ENCODE peak calls at places on chromosomes 13 and 19, in seven cellular contexts. G, B, C, J, R, S and X are unnamed samples.

GRCh38 chr19:45428385-45429231 is 4.9 kb upstream of the ERCC1 start:
- DNase-seq in S (no peak), J (peak; percentile 48), R (no peak), G (peak; percentile 55), C (peak; percentile 59), B (peak; percentile 84), X (peak; percentile 83)

GRCh38 chr19:53057904-53058579 is 13.5 kb downstream of the ERVV-2 start:
- DNase-seq in R (no peak), G (peak; percentile 35), J (peak; percentile 14), C (no peak), B (peak; percentile 97), S (no peak), X (peak; percentile 67)

GRCh38 chr13:41345921-41346589 is 35.0 kb downstream of the NAA16 start:
- DNase-seq in R (no peak), J (no peak), C (peak; percentile 44), S (no peak), G (no peak), B (peak; percentile 29), X (no peak)

GRCh38 chr19:31231181-31231580 is 118.1 kb downstream of the TSHZ3 start:
- DNase-seq in C (peak; percentile 32), J (no peak), G (no peak), B (no peak), S (no peak), R (no peak), X (no peak)

GRCh38 chr19:55160128-55160985 is 2.8 kb upstream of the TNNI3 start:
- DNase-seq in G (peak; percentile 94), J (peak; percentile 87), B (peak; percentile 100), C (peak; percentile 67), R (peak; percentile 79), S (peak; percentile 55), X (peak; percentile 71)

GRCh38 chr19:11481777-11482383 is 1.0 kb upstream of the ELAVL3 start:
- DNase-seq in B (peak; percentile 95), S (peak; percentile 31), G (peak; percentile 96), J (peak; percentile 90), R (no peak), C (peak; percentile 85), X (peak; percentile 95)

GRCh38 chr19:35869327-35870123 is 1.2 kb downstream of the APLP1 start:
- DNase-seq in S (no peak), J (peak; percentile 79), B (peak; percentile 99), G (peak; percentile 99), C (peak; percentile 61), R (no peak), X (peak; percentile 85)

GRCh38 chr19:15563325-15563794 is 51.7 kb upstream of the CYP4F8 start:
- DNase-seq in G (peak; percentile 65), C (no peak), J (peak; percentile 53), R (peak; percentile 65), B (no peak), S (no peak), X (peak; percentile 10)

GRCh38 chr19:6779204-6779603 is 6.7 kb downstream of the VAV1 start:
- DNase-seq in S (no peak), G (no peak), R (no peak), C (no peak), J (no peak), B (no peak), X (no peak)

GRCh38 chr19:4138445-4138844 is 14.5 kb upstream of the MAP2K2 start:
- DNase-seq in J (no peak), C (no peak), S (no peak), G (no peak), B (no peak), R (no peak), X (no peak)

GRCh38 chr19:15296841-15297415 is 35.4 kb downstream of the BRD4 start:
- DNase-seq in R (no peak), C (no peak), B (no peak), J (no peak), S (no peak), G (no peak), X (no peak)

GRCh38 chr13:29239653-29240525 is 355.6 kb downstream of the SLC7A1 start:
- DNase-seq in B (no peak), J (peak; percentile 2), G (no peak), S (no peak), R (no peak), C (no peak), X (no peak)

GRCh38 chr13:50979187-50979586 is 69.6 kb downstream of the RNASEH2B start:
- DNase-seq in B (no peak), J (peak; percentile 39), S (no peak), G (no peak), C (no peak), R (no peak), X (no peak)
- H3K4me3 ChIP-seq in B (no peak overlapping the region), J (no peak overlapping the region), S (no peak overlapping the region), G (no peak overlapping the region), C (no peak overlapping the region), R (no peak overlapping the region), X (no peak overlapping the region)

DNA sequence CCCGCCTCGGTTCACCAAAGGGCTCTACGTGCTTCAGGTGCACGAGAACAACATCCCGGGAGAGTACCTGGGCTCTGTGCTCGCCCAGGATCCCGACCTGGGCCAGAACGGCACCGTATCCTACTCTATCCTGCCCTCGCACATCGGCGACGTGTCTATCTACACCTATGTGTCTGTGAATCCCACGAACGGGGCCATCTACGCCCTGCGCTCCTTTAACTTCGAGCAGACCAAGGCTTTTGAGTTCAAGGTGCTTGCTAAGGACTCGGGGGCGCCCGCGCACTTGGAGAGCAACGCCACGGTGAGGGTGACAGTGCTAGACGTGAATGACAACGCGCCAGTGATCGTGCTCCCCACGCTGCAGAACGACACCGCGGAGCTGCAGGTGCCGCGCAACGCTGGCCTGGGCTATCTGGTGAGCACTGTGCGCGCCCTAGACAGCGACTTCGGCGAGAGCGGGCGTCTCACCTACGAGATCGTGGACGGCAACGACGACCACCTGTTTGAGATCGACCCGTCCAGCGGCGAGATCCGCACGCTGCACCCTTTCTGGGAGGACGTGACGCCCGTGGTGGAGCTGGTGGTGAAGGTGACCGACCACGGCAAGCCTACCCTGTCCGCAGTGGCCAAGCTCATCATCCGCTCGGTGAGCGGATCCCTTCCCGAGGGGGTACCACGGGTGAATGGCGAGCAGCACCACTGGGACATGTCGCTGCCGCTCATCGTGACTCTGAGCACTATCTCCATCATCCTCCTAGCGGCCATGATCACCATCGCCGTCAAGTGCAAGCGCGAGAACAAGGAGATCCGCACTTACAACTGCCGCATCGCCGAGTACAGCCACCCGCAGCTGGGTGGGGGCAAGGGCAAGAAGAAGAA is 2.6 kb downstream of the PCDH17 start:
- DNase-seq in R (no peak), C (no peak), B (peak; percentile 74), S (no peak), J (no peak), G (peak; percentile 36), X (no peak)
- TF ChIP-seq CTCF in R (no peak), C (no peak), B (peak; percentile 49), S (no peak), J (no peak), G (peak; percentile 23), X (no peak)

GRCh38 chr13:46632171-46632570 is 79.2 kb downstream of the LRCH1 start:
- DNase-seq in C (no peak), J (no peak), R (no peak), G (no peak), S (no peak), B (no peak), X (no peak)

GRCh38 chr13:46630419-46631183 is 77.6 kb downstream of the LRCH1 start:
- DNase-seq in S (no peak), G (no peak), R (no peak), B (no peak), J (no peak), C (no peak), X (no peak)

GRCh38 chr13:46633416-46633815 is 80.4 kb downstream of the LRCH1 start:
- DNase-seq in R (no peak), C (peak; percentile 88), S (no peak), J (peak; percentile 79), G (no peak), B (no peak), X (peak; percentile 75)

GRCh38 chr13:46629811-46630413 is 76.9 kb downstream of the LRCH1 start:
- DNase-seq in J (no peak), R (no peak), S (no peak), G (peak; percentile 39), C (no peak), B (no peak), X (no peak)

DNA sequence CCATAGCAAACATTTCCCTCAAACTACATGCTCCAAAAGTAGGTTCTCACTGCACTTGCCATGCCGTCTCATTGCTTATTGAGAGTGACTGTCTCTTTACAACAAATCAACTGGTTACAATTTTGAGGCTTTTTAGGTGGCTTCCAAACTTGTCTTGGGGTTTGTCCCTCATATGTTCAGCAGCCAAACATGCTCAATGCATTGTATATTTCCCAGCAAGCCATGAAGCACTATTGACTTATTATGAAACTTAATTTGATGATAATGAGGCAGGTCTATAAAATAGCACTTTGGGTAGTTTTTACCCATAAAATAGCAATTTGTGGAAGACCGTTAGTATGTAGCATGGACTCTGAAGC is 78.2 kb downstream of the LRCH1 start:
- DNase-seq in G (no peak), J (no peak), C (no peak), B (no peak), S (no peak), R (no peak), X (no peak)
- H3K4me3 ChIP-seq in G (peak overlapping the region; percentile 23), J (no peak overlapping the region), C (no peak overlapping the region), B (no peak overlapping the region), S (no peak overlapping the region), R (no peak overlapping the region), X (no peak overlapping the region)

GRCh38 chr13:110713981-110714797 is 689 bp downstream of the ING1 start:
- DNase-seq in G (peak; percentile 58), C (peak; percentile 32), J (peak; percentile 56), R (peak; percentile 62), B (peak; percentile 53), S (no peak), X (peak; percentile 23)
- TF ChIP-seq CTCF in G (no peak), C (no peak), J (no peak), R (no peak), B (no peak), S (no peak), X (no peak)